ENCODE peak calls at places on chromosome 17, in seven cellular contexts. T is aorta, J is SK-N-SH, W is GM23248, F is heart left ventricle, H is vagina, G is lower lobe of right lung. X is an unnamed sample.

GRCh38 chr17:75681289-75681688 is 14.2 kb downstream of the SAP30BP start:
- DNase-seq in J (no peak), H (no peak), G (no peak), T (no peak), F (no peak), W (peak; percentile 80), X (no peak)

GRCh38 chr17:36149296-36149820 is 27.1 kb downstream of the TBC1D3B start:
- DNase-seq in H (no peak), T (peak; percentile 70), G (no peak), W (peak; percentile 71), F (no peak), J (no peak), X (no peak)

GRCh38 chr17:45218895-45219661 is 2.6 kb upstream of the FMNL1 start:
- DNase-seq in J (peak; percentile 86), W (peak; percentile 83), T (peak; percentile 87), G (peak; percentile 87), H (no peak), F (peak; percentile 85), X (peak; percentile 73)

GRCh38 chr17:79797492-79798295 is 817 bp upstream of the CBX8 start:
- DNase-seq in J (peak; percentile 96), F (no peak), T (no peak), W (peak; percentile 40), H (no peak), G (no peak), X (peak; percentile 30)

GRCh38 chr17:62807812-62808575 is at the start of gene MARCHF10:
- DNase-seq in F (peak; percentile 25), G (peak; percentile 60), H (no peak), T (no peak), J (peak; percentile 68), W (no peak), X (no peak)

GRCh38 chr17:45808845-45809244 is 24.7 kb downstream of the CRHR1 start:
- DNase-seq in F (no peak), G (no peak), H (no peak), T (no peak), J (no peak), W (no peak), X (no peak)

GRCh38 chr17:73278465-73279453 is 17.1 kb upstream of the CPSF4L start:
- DNase-seq in F (peak; percentile 42), J (peak; percentile 76), H (no peak), W (peak; percentile 22), G (no peak), T (no peak), X (no peak)

GRCh38 chr17:41308251-41308917 is 725 bp downstream of the KRTAP16-1 start:
- DNase-seq in W (peak; percentile 27), F (no peak), T (peak; percentile 69), H (no peak), J (no peak), G (no peak), X (peak; percentile 72)

GRCh38 chr17:75542184-75542583 is 16.7 kb downstream of the LLGL2 start:
- DNase-seq in T (no peak), J (no peak), H (no peak), W (no peak), G (no peak), F (no peak), X (no peak)

GRCh38 chr17:55814377-55814776 is 63.5 kb downstream of the PCTP start:
- DNase-seq in F (peak; percentile 49), T (no peak), H (no peak), G (no peak), W (no peak), J (no peak), X (no peak)

GRCh38 chr17:35254107-35254802 is 11.4 kb downstream of the SLFN5 start:
- DNase-seq in H (no peak), T (peak; percentile 69), W (peak; percentile 98), J (no peak), F (peak; percentile 45), G (peak; percentile 53), X (no peak)

GRCh38 chr17:46873941-46874645 is 22.7 kb downstream of the WNT9B start:
- DNase-seq in F (no peak), H (no peak), W (no peak), J (no peak), G (no peak), T (no peak), X (no peak)

GRCh38 chr17:16107165-16107770 is 107.6 kb downstream of the TTC19 start:
- DNase-seq in T (no peak), G (no peak), W (no peak), J (no peak), F (no peak), H (no peak), X (no peak)

GRCh38 chr17:63998050-63998720 is at the start of gene PRR29:
- DNase-seq in G (peak; percentile 84), F (peak; percentile 77), J (peak; percentile 100), W (peak; percentile 84), H (no peak), T (peak; percentile 79), X (peak; percentile 68)

GRCh38 chr17:50256826-50257573 is 17.3 kb upstream of the TMEM92 start:
- DNase-seq in F (no peak), G (no peak), H (no peak), J (peak; percentile 30), W (no peak), T (no peak), X (no peak)

GRCh38 chr17:7416323-7416722 is 3.8 kb upstream of the SPEM1 start:
- DNase-seq in W (no peak), G (no peak), H (no peak), J (no peak), F (no peak), T (no peak), X (no peak)

GRCh38 chr17:16085066-16085699 is 85.6 kb downstream of the TTC19 start:
- DNase-seq in T (no peak), H (no peak), F (no peak), G (no peak), J (no peak), W (peak; percentile 71), X (no peak)

GRCh38 chr17:39736319-39737165 is 1.2 kb upstream of the GRB7 start:
- DNase-seq in G (no peak), T (no peak), H (no peak), F (no peak), J (no peak), W (no peak), X (no peak)

GRCh38 chr17:40069751-40070643 is 7.2 kb downstream of the THRA start:
- DNase-seq in G (no peak), W (peak; percentile 74), F (peak; percentile 49), J (peak; percentile 52), T (no peak), H (no peak), X (peak; percentile 45)

GRCh38 chr17:77821114-77821513 is 137.4 kb upstream of the TNRC6C start:
- DNase-seq in G (peak; percentile 39), T (no peak), H (no peak), F (no peak), W (no peak), J (peak; percentile 61), X (no peak)

GRCh38 chr17:75602644-75603043 is 15.0 kb downstream of the MYO15B start:
- DNase-seq in J (no peak), T (no peak), G (no peak), F (peak; percentile 15), W (no peak), H (no peak), X (no peak)

GRCh38 chr17:17732892-17733670 is 51.8 kb downstream of the RAI1 start:
- DNase-seq in W (peak; percentile 85), J (no peak), H (no peak), G (no peak), F (no peak), T (no peak), X (no peak)

GRCh38 chr17:27878776-27879562 is 14.2 kb downstream of the LYRM9 start:
- DNase-seq in F (peak; percentile 30), W (no peak), T (no peak), G (no peak), H (no peak), J (peak; percentile 30), X (peak; percentile 30)

GRCh38 chr17:72538921-72539352 is 418.1 kb downstream of the SOX9 start:
- DNase-seq in G (no peak), F (no peak), W (no peak), J (no peak), T (no peak), H (no peak), X (no peak)

GRCh38 chr17:6069611-6070279 is 434 bp upstream of the WSCD1 start:
- DNase-seq in W (no peak), T (no peak), J (no peak), F (no peak), G (no peak), H (no peak), X (no peak)

DNA sequence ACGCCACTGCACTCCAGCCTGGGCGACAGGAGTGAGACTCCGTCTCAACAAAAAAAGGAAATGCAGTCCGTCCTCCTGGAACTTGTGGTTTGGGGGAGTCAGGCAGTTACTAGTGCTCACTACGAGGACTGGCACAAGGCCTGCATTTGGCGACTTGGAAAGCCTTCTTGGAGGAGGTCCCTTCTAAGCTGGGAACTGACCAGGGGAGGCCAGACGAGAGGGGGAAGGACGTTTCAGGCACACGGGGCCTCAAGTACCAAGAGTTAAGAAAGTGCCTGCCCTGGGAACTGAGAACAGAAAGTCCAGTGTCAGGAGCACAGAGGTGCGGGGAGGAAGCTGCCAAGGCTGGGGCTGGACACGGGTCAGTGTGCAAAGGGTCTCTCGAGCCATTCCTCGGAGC is 89.9 kb downstream of the ABR start:
- DNase-seq in W (no peak), H (no peak), G (peak; percentile 87), T (peak; percentile 89), J (no peak), F (no peak), X (no peak)
- H3K4me1 ChIP-seq in W (no peaks in the 10 kb centered on the region), H (peaks cover 45% of the 10 kb centered on the region), G (peaks cover 57% of the 10 kb centered on the region), T (no peaks in the 10 kb centered on the region), J (peaks cover 14% of the 10 kb centered on the region), F (peaks cover 16% of the 10 kb centered on the region), X (no peaks in the 10 kb centered on the region)

DNA sequence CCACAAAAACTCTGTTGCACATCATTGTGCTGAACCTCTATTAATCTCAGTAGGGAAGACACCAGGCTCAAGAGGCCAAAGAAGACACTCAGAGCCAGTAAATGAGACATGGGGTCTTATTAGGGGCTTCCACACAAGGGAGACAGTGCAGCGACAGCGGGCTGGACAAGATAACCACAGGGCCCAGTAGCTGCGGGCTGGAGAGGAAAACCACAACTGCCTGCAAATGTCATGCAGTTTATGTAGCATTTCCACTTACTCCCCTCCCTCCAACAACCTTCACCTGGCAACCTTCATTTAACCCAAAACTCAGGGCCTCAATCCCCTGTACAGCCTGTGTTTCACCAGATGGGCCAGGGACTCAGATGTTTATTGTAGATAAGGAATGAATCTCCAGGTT is 185.6 kb downstream of the UTP18 start:
- DNase-seq in W (no peak), G (no peak), F (no peak), T (no peak), H (no peak), J (no peak), X (no peak)
- H3K9me3 ChIP-seq in W (no peaks in the 10 kb centered on the region), G (no peaks in the 10 kb centered on the region), F (no peaks in the 10 kb centered on the region), T (peaks cover 1% of the 10 kb centered on the region), H (no peaks in the 10 kb centered on the region), J (peaks cover 4% of the 10 kb centered on the region), X (no peaks in the 10 kb centered on the region)

DNA sequence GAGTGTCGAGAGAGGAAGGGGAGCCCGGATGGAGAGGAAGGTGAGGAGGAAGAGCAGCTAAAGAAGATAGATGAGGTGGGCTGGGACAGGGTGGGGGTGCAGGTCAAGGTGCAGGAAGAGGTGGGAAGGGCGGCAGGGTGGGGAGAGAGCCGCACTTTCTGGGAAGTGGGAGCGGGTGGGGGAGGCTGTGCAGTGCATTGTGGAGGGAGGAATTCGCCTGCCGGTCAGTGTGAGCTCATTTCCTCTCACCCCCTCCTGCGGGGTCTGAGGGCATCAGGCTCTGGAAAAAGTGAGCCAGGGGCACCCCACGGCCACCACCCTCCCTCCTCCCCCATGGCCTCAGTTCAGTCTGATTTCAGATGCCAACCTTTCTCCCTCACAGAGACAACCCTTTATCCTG is 2.5 kb upstream of the ARHGAP23 start:
- DNase-seq in W (no peak), J (no peak), T (no peak), F (peak; percentile 73), H (no peak), G (no peak), X (no peak)
- H3K4me1 ChIP-seq in W (peaks cover 32% of the 10 kb centered on the region), J (peaks cover 31% of the 10 kb centered on the region), T (peaks cover 2% of the 10 kb centered on the region), F (peaks cover 62% of the 10 kb centered on the region), H (peaks cover 66% of the 10 kb centered on the region), G (peaks cover 51% of the 10 kb centered on the region), X (peaks cover 9% of the 10 kb centered on the region)

GRCh38 chr17:22305356-22306071 is 613.2 kb downstream of the KCNJ18 start:
- DNase-seq in F (no peak), J (no peak), G (no peak), W (no peak), T (no peak), H (no peak), X (no peak)
- H3K9me3 ChIP-seq in F (no peaks in the 10 kb centered on the region), J (no peaks in the 10 kb centered on the region), G (no peaks in the 10 kb centered on the region), W (no peaks in the 10 kb centered on the region), T (no peaks in the 10 kb centered on the region), H (no peaks in the 10 kb centered on the region), X (no peaks in the 10 kb centered on the region)